ENCODE peak calls at places on chromosomes 16 and 17, in seven cellular contexts. E, T, U, G, Y, R and K are unnamed samples.

GRCh38 chr17:74282587-74283370 is 8.7 kb downstream of the DNAI2 start:
- DNase-seq in E (peak), T (no peak), U (no peak), G (no peak), Y (no peak), R (peak), K (no peak)

GRCh38 chr17:81832608-81833159 is 407 bp downstream of the MCRIP1 start:
- DNase-seq in E (no peak), T (no peak), U (no peak), G (no peak), Y (no peak), R (peak), K (no peak)

GRCh38 chr16:54867302-54867832 is 63.3 kb upstream of the IRX5 start:
- DNase-seq in E (no peak), T (no peak), U (no peak), G (peak), Y (no peak), R (no peak), K (no peak)

GRCh38 chr17:35117984-35118383 is 1.7 kb downstream of the RAD51D start:
- DNase-seq in E (no peak), T (no peak), U (no peak), G (peak), Y (no peak), R (peak), K (no peak)

GRCh38 chr17:77857613-77858012 is 100.9 kb upstream of the TNRC6C start:
- DNase-seq in E (no peak), T (no peak), U (no peak), G (no peak), Y (no peak), R (no peak), K (no peak)

GRCh38 chr16:80973991-80974390 is 32.7 kb downstream of the CMC2 start:
- DNase-seq in E (no peak), T (no peak), U (no peak), G (peak), Y (no peak), R (no peak), K (no peak)

GRCh38 chr17:65925606-65926307 is 266.2 kb downstream of the CEP112 start:
- DNase-seq in E (no peak), T (no peak), U (no peak), G (no peak), Y (no peak), R (peak), K (no peak)

GRCh38 chr17:35725917-35726608 is 5.4 kb upstream of the RASL10B start:
- DNase-seq in E (no peak), T (no peak), U (no peak), G (no peak), Y (no peak), R (no peak), K (no peak)

GRCh38 chr16:75497558-75497957 is 2.3 kb upstream of the CHST6 start:
- DNase-seq in E (no peak), T (no peak), U (no peak), G (no peak), Y (no peak), R (no peak), K (no peak)

GRCh38 chr16:16027728-16028310 is 78.4 kb downstream of the ABCC1 start:
- DNase-seq in E (no peak), T (no peak), U (no peak), G (peak), Y (peak), R (no peak), K (no peak)

GRCh38 chr17:16477255-16477654 is 14.7 kb downstream of the LRRC75A start:
- DNase-seq in E (no peak), T (no peak), U (no peak), G (peak), Y (peak), R (peak), K (no peak)

GRCh38 chr16:73956592-73957495 is 339.8 kb upstream of the PSMD7 start:
- DNase-seq in E (no peak), T (no peak), U (no peak), G (peak), Y (peak), R (peak), K (peak)

GRCh38 chr17:76371656-76372628 is 12.5 kb upstream of the SPHK1 start:
- DNase-seq in E (no peak), T (no peak), U (no peak), G (peak), Y (no peak), R (peak), K (no peak)